ENCODE peak calls at places on chromosomes 2 and 18, in four cellular contexts. S is GM03348, X is NCI-H510A treated with DMSO at 0.1 percent for 48 hours, H is astrocyte. W is an unnamed sample.

GRCh38 chr18:457120-457519 is 43.4 kb downstream of the COLEC12 start:
- DNase-seq in S (peak; percentile 80), X (peak; percentile 60), H (no peak), W (peak; percentile 85)

GRCh38 chr2:203869610-203870042 is 2.1 kb downstream of the CTLA4 start:
- DNase-seq in S (no peak), X (peak; percentile 22), H (no peak), W (no peak)

GRCh38 chr2:73071452-73072399 is at the start of gene SFXN5:
- DNase-seq in S (peak; percentile 94), X (peak; percentile 92), H (peak; percentile 81), W (peak; percentile 86)

GRCh38 chr2:128414351-128414750 is 95.7 kb upstream of the HS6ST1 start:
- DNase-seq in S (no peak), X (no peak), H (no peak), W (no peak)

GRCh38 chr2:40450066-40450841 is 1.6 kb downstream of the SLC8A1 start:
- DNase-seq in S (peak; percentile 26), X (no peak), H (peak; percentile 56), W (peak; percentile 9)

GRCh38 chr2:31467426-31467825 is 52.9 kb upstream of the XDH start:
- DNase-seq in S (no peak), X (peak; percentile 30), H (no peak), W (no peak)

GRCh38 chr18:12422936-12423335 is 15.2 kb downstream of the PRELID3A start:
- DNase-seq in S (no peak), X (peak; percentile 12), H (no peak), W (no peak)

GRCh38 chr2:241029599-241030332 is 31.3 kb downstream of the SNED1 start:
- DNase-seq in S (no peak), X (no peak), H (no peak), W (no peak)

GRCh38 chr2:237147317-237147716 is 61.6 kb downstream of the COPS8 start:
- DNase-seq in S (no peak), X (no peak), H (no peak), W (no peak)

GRCh38 chr2:26816893-26817292 is 31.0 kb downstream of the CENPA start:
- DNase-seq in S (no peak), X (no peak), H (no peak), W (no peak)

GRCh38 chr2:85457043-85457442 is 38.5 kb downstream of the SH2D6 start:
- DNase-seq in S (no peak), X (no peak), H (no peak), W (no peak)

GRCh38 chr18:44786697-44787096 is 106.0 kb downstream of the SETBP1 start:
- DNase-seq in S (no peak), X (no peak), H (no peak), W (no peak)

GRCh38 chr18:42392416-42392815 is 437.4 kb downstream of the PIK3C3 start:
- DNase-seq in S (no peak), X (peak; percentile 79), H (peak; percentile 10), W (peak; percentile 35)

GRCh38 chr2:111705206-111705605 is 178.8 kb downstream of the ANAPC1 start:
- DNase-seq in S (no peak), X (no peak), H (no peak), W (no peak)

GRCh38 chr2:8044046-8044594 is 637.7 kb upstream of the ID2 start:
- DNase-seq in S (no peak), X (no peak), H (no peak), W (no peak)

GRCh38 chr18:47915229-47915628 is 15.2 kb downstream of the SMAD2 start:
- DNase-seq in S (no peak), X (no peak), H (no peak), W (no peak)

GRCh38 chr18:80233899-80234298 is 13.4 kb downstream of the PARD6G start:
- DNase-seq in S (peak; percentile 1), X (no peak), H (no peak), W (no peak)

GRCh38 chr2:199685669-199686068 is 165.3 kb downstream of the FTCDNL1 start:
- DNase-seq in S (no peak), X (no peak), H (no peak), W (no peak)